ENCODE peak calls at places on chromosomes 1 and 21, in four cellular contexts. One of them, this sample, is unnamed.

GRCh38 chr1:67557731-67558448 is 127.1 kb upstream of the GADD45A start:
- DNase-seq in bronchial epithelial cell: no peak
- DNase-seq in mesenchymal stem cell: no peak
- DNase-seq in K562: no peak
- DNase-seq in this sample: no peak

GRCh38 chr21:25127007-25127406 is 480.3 kb downstream of the MRPL39 start:
- DNase-seq in K562: no peak
- DNase-seq in bronchial epithelial cell: no peak
- DNase-seq in mesenchymal stem cell: no peak
- DNase-seq in this sample: no peak

GRCh38 chr1:204206121-204206520 is 7.7 kb downstream of the GOLT1A start:
- DNase-seq in mesenchymal stem cell: no peak
- DNase-seq in K562: peak; percentile 60
- DNase-seq in bronchial epithelial cell: no peak
- DNase-seq in this sample: peak; percentile 45

GRCh38 chr21:31865429-31865970 is 7.3 kb upstream of the HUNK start:
- DNase-seq in mesenchymal stem cell: no peak
- DNase-seq in bronchial epithelial cell: no peak
- DNase-seq in K562: no peak
- DNase-seq in this sample: no peak

GRCh38 chr1:68047659-68048026 is 2.8 kb downstream of the DIRAS3 start:
- DNase-seq in bronchial epithelial cell: no peak
- DNase-seq in K562: no peak
- DNase-seq in mesenchymal stem cell: no peak
- DNase-seq in this sample: no peak

GRCh38 chr1:76294470-76295194 is 220.1 kb downstream of the ST6GALNAC3 start:
- DNase-seq in K562: no peak
- DNase-seq in bronchial epithelial cell: no peak
- DNase-seq in mesenchymal stem cell: no peak
- DNase-seq in this sample: no peak

GRCh38 chr1:94898486-94899385 is 28.2 kb downstream of the CNN3 start:
- DNase-seq in bronchial epithelial cell: peak; percentile 21
- DNase-seq in mesenchymal stem cell: no peak
- DNase-seq in K562: no peak
- DNase-seq in this sample: no peak

GRCh38 chr1:210726621-210727020 is 397.9 kb downstream of the HHAT start:
- DNase-seq in mesenchymal stem cell: peak; percentile 34
- DNase-seq in bronchial epithelial cell: peak; percentile 5
- DNase-seq in K562: peak; percentile 72
- DNase-seq in this sample: no peak

GRCh38 chr21:45695086-45695485 is 51.6 kb downstream of the PCBP3 start:
- DNase-seq in mesenchymal stem cell: no peak
- DNase-seq in K562: no peak
- DNase-seq in bronchial epithelial cell: no peak
- DNase-seq in this sample: no peak

GRCh38 chr1:197066719-197067456 is at the start of gene F13B:
- DNase-seq in mesenchymal stem cell: no peak
- DNase-seq in bronchial epithelial cell: no peak
- DNase-seq in K562: no peak
- DNase-seq in this sample: no peak

GRCh38 chr1:166796620-166797236 is 42.5 kb upstream of the POGK start:
- DNase-seq in K562: no peak
- DNase-seq in bronchial epithelial cell: no peak
- DNase-seq in mesenchymal stem cell: no peak
- DNase-seq in this sample: no peak

GRCh38 chr1:191831572-191831971 is 326.7 kb upstream of the RGS18 start:
- DNase-seq in bronchial epithelial cell: peak; percentile 3
- DNase-seq in mesenchymal stem cell: no peak
- DNase-seq in K562: no peak
- DNase-seq in this sample: peak; percentile 7

GRCh38 chr1:202038688-202039346 is 28.4 kb downstream of the ELF3 start:
- DNase-seq in K562: peak; percentile 2
- DNase-seq in mesenchymal stem cell: no peak
- DNase-seq in bronchial epithelial cell: no peak
- DNase-seq in this sample: no peak

GRCh38 chr1:243917177-243917862 is 67.3 kb upstream of the AKT3 start:
- DNase-seq in bronchial epithelial cell: peak; percentile 55
- DNase-seq in mesenchymal stem cell: peak; percentile 92
- DNase-seq in K562: no peak
- DNase-seq in this sample: peak; percentile 79

GRCh38 chr1:178094752-178095645 is 1.1 kb downstream of the RASAL2 start:
- DNase-seq in mesenchymal stem cell: peak; percentile 50
- DNase-seq in bronchial epithelial cell: peak; percentile 23
- DNase-seq in K562: no peak
- DNase-seq in this sample: peak; percentile 51

GRCh38 chr1:101653482-101653946 is 343.2 kb downstream of the OLFM3 start:
- DNase-seq in K562: no peak
- DNase-seq in mesenchymal stem cell: peak; percentile 10
- DNase-seq in bronchial epithelial cell: peak; percentile 12
- DNase-seq in this sample: peak; percentile 39

GRCh38 chr1:247210062-247210385 is 38.2 kb upstream of the ZNF124 start:
- DNase-seq in K562: no peak
- DNase-seq in bronchial epithelial cell: no peak
- DNase-seq in mesenchymal stem cell: no peak
- DNase-seq in this sample: no peak

GRCh38 chr1:182520746-182521145 is 68.3 kb downstream of the RNASEL start:
- DNase-seq in mesenchymal stem cell: no peak
- DNase-seq in K562: no peak
- DNase-seq in bronchial epithelial cell: peak; percentile 61
- DNase-seq in this sample: no peak

GRCh38 chr1:98661544-98662353 is at the start of gene SNX7:
- DNase-seq in K562: no peak
- DNase-seq in mesenchymal stem cell: peak; percentile 80
- DNase-seq in bronchial epithelial cell: peak; percentile 53
- DNase-seq in this sample: peak; percentile 83

GRCh38 chr1:32775640-32776337 is 41.4 kb downstream of the YARS1 start:
- DNase-seq in K562: no peak
- DNase-seq in bronchial epithelial cell: no peak
- DNase-seq in mesenchymal stem cell: peak; percentile 41
- DNase-seq in this sample: peak; percentile 36

DNA sequence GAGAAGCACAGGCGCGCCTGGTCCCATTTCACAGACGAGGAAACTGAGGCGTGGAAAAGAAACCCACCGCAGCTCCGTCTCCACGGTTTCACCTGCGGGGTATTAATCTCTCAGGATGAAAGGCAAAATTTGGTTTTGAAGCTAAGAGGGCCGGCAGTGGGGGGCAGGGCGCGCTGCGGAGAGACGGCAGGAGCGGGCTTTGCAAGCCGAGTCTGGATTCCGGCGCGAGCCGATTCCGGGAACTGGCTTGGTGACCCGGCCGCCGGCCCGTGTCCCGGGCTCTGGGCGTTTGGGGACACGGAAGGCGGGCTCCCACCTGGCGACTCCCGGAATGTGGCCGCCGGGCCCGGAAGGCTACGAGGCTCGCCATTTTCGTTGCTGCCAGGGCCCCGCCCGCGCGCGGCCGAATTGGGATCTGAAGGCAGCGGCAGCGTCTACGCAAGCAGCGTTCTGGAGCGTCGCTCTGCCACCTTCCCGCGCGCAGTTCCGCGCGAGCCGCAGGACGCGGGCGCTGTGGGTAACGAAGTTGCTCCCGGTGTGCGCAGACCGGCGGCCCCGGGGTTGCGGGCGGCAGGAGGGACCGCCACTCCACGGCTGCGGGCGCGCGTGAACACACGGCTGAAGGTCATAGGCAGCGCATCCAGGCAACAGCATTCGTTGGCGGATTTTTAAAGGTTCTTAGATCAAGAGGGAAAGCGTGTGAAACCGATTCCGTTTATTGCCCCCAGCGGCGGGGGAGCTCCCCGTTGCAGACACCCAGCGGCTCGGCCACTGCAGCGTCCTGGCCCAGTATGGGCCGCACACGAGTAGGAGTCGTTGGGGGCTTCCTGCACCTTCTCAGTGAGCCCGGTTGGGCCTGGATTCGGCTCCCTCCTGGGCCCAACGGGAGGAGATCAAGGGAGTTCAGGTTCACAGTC is 5.4 kb upstream of the PRDM16 start:
- DNase-seq in K562: no peak
- DNase-seq in mesenchymal stem cell: no peak
- DNase-seq in bronchial epithelial cell: no peak
- DNase-seq in this sample: no peak
- H3K4me3 ChIP-seq in K562: no peak overlapping the region
- H3K4me3 ChIP-seq in mesenchymal stem cell: no peak overlapping the region
- H3K4me3 ChIP-seq in bronchial epithelial cell: no peak overlapping the region
- H3K4me3 ChIP-seq in this sample: no peak overlapping the region

GRCh38 chr1:36115200-36115669 is 9.8 kb downstream of the COL8A2 start:
- DNase-seq in bronchial epithelial cell: no peak
- DNase-seq in mesenchymal stem cell: no peak
- DNase-seq in K562: peak; percentile 39
- DNase-seq in this sample: no peak
- H3K4me3 ChIP-seq in bronchial epithelial cell: no peak overlapping the region
- H3K4me3 ChIP-seq in mesenchymal stem cell: no peak overlapping the region
- H3K4me3 ChIP-seq in K562: no peak overlapping the region
- H3K4me3 ChIP-seq in this sample: no peak overlapping the region

GRCh38 chr1:192907545-192908243 is 98.9 kb downstream of the RGS2 start:
- DNase-seq in mesenchymal stem cell: peak; percentile 38
- DNase-seq in bronchial epithelial cell: peak; percentile 85
- DNase-seq in K562: no peak
- DNase-seq in this sample: no peak

GRCh38 chr1:192903142-192903541 is 94.3 kb downstream of the RGS2 start:
- DNase-seq in bronchial epithelial cell: no peak
- DNase-seq in K562: no peak
- DNase-seq in mesenchymal stem cell: no peak
- DNase-seq in this sample: no peak

GRCh38 chr1:192904438-192904895 is 95.6 kb downstream of the RGS2 start:
- DNase-seq in mesenchymal stem cell: peak; percentile 67
- DNase-seq in K562: no peak
- DNase-seq in bronchial epithelial cell: peak; percentile 60
- DNase-seq in this sample: peak; percentile 38

GRCh38 chr1:192906334-192906733 is 97.5 kb downstream of the RGS2 start:
- DNase-seq in bronchial epithelial cell: no peak
- DNase-seq in K562: no peak
- DNase-seq in mesenchymal stem cell: no peak
- DNase-seq in this sample: no peak

DNA sequence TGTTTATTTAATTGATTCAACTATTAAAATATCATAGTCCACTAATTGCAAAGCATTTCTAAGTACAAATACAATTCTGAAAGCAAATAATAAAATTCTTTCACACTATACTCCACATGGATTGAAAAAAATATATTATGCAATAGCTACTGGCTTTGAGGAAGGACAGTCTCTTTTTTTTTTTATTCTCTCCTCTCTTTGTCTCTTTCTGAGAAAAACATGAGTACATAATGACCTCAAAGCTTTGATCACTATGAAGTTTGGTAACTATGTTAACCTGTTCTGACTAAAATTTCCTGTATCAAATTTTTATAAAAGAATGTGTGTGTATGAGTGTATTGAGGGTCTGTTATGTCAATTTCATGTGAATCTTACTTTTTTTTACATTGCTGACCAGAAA is 96.2 kb downstream of the RGS2 start:
- DNase-seq in bronchial epithelial cell: no peak
- DNase-seq in K562: no peak
- DNase-seq in mesenchymal stem cell: no peak
- DNase-seq in this sample: no peak
- H3K4me3 ChIP-seq in bronchial epithelial cell: no peak overlapping the region
- H3K4me3 ChIP-seq in K562: no peak overlapping the region
- H3K4me3 ChIP-seq in mesenchymal stem cell: no peak overlapping the region
- H3K4me3 ChIP-seq in this sample: no peak overlapping the region

GRCh38 chr1:111507411-111508201 is 4.2 kb upstream of the ADORA3 start:
- DNase-seq in mesenchymal stem cell: no peak
- DNase-seq in K562: peak; percentile 86
- DNase-seq in bronchial epithelial cell: peak; percentile 47
- DNase-seq in this sample: peak; percentile 64
- H3K4me3 ChIP-seq in mesenchymal stem cell: no peak overlapping the region
- H3K4me3 ChIP-seq in K562: peak overlapping the region; percentile 33
- H3K4me3 ChIP-seq in bronchial epithelial cell: peak overlapping the region; percentile 6
- H3K4me3 ChIP-seq in this sample: no peak overlapping the region

DNA sequence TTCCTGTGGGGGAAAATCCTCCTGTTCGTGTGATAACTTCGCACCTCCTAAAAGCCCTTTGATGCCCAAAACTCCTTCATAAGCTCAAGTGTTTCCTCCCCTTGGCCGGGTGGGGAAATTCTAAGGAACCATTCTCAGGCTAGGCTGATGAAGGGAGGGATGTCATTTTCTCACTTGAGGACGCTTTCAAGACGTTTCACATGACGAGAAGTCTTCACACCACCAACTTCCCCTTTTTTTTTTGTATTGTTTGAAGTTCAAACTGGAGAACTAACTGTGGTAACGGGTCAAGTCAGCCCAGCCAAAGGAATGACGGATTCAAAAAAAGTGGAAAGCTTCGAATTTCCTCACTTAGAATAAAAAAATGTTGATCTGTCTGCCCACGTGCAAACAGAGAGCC is 140.9 kb downstream of the KAZN start:
- DNase-seq in K562: no peak
- DNase-seq in mesenchymal stem cell: no peak
- DNase-seq in bronchial epithelial cell: no peak
- DNase-seq in this sample: no peak
- H3K4me3 ChIP-seq in K562: no peak overlapping the region
- H3K4me3 ChIP-seq in mesenchymal stem cell: no peak overlapping the region
- H3K4me3 ChIP-seq in bronchial epithelial cell: no peak overlapping the region
- H3K4me3 ChIP-seq in this sample: no peak overlapping the region

GRCh38 chr1:44033041-44033575 is 1.8 kb upstream of the SLC6A9 start:
- DNase-seq in bronchial epithelial cell: no peak
- DNase-seq in K562: no peak
- DNase-seq in mesenchymal stem cell: no peak
- DNase-seq in this sample: no peak

GRCh38 chr1:44031051-44031899 is at the start of gene SLC6A9:
- DNase-seq in bronchial epithelial cell: peak; percentile 29
- DNase-seq in K562: peak; percentile 67
- DNase-seq in mesenchymal stem cell: peak; percentile 80
- DNase-seq in this sample: peak; percentile 34

GRCh38 chr1:44033756-44034155 is 2.5 kb upstream of the SLC6A9 start:
- DNase-seq in K562: no peak
- DNase-seq in bronchial epithelial cell: no peak
- DNase-seq in mesenchymal stem cell: no peak
- DNase-seq in this sample: no peak

GRCh38 chr1:44030606-44031050 is 634 bp downstream of the SLC6A9 start:
- DNase-seq in mesenchymal stem cell: peak; percentile 73
- DNase-seq in K562: peak; percentile 75
- DNase-seq in bronchial epithelial cell: no peak
- DNase-seq in this sample: peak; percentile 43

DNA sequence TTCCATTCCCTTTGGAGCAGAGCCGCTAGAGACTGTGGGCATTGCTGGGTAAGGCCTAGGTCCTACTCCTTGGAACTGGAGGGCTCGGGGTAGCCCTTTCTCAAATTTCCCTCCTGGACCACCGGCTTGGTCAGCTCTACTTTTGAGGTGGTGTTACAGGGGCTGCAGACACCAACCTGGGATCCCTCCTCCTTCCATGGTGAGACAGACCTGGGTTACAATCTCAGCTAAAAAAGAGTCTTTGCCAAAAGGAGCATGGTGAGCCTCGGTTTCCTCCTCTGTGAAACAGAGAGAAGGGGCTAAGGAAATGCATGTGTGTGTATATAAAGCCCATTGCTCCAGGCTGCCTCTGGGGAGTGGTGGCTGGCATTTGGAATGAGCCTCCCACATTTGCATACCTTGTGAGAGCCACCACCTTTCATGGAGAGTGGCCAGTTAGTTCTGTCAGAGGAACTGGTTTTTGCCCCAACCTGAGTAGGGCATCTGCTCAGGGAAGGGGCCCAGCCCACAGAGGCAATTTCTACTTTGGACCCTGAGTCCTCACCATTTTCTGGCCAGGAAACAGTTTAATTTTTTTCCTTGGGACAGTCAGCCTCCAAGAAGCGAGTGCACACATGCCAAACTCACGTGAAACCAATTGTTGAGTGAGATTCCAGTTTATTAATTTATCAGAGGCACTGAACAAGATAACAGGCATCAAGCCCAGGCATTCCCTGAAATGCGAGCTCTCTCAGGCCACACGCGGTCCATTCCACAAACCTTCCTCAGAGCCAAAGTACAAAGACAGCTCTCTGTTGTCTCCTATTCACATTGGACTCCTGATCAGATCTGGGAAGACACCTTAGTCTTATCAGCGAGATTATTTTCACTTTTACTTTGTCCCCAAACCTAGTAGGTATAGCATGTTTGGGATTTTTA is 897 bp upstream of the SLC6A9 start:
- DNase-seq in bronchial epithelial cell: no peak
- DNase-seq in K562: no peak
- DNase-seq in mesenchymal stem cell: no peak
- DNase-seq in this sample: no peak
- H3K4me3 ChIP-seq in bronchial epithelial cell: peak overlapping the region; percentile 88
- H3K4me3 ChIP-seq in K562: peak overlapping the region; percentile 82
- H3K4me3 ChIP-seq in mesenchymal stem cell: no peak overlapping the region
- H3K4me3 ChIP-seq in this sample: no peak overlapping the region

This sample was measured in endothelial cell of umbilical vein.